ENCODE peak calls at places on chromosomes 12 and 14, in nine cellular contexts. S is activated naive CD4-positive, alpha-beta T cell treated with Interleukin-2 at 50 U/mL for 16 hours; H is GM03348; X is amniotic stem cell; F is stimulated activated CD8-positive, alpha-beta memory T cell treated with anti-CD3 and anti-CD28 coated beads, Interleukin-15, amount 100 ng/mL, for 24 hours; A is stimulated activated CD4-positive, alpha-beta T cell treated with anti-CD3 and anti-CD28 coated beads, TNF-alpha, amount 100 ng/mL, for 1 hour; U is RKO; Q is left ventricle myocardium superior; I is cardiac muscle cell. P is an unnamed sample.

GRCh38 chr14:39055786-39056474 is 47.1 kb downstream of the SEC23A start:
- DNase-seq in S (no peak), A (no peak), X (no peak), Q (no peak), F (no peak), U (no peak), H (no peak), I (peak; percentile 2), P (no peak)

GRCh38 chr12:124497658-124498057 is 69.8 kb downstream of the NCOR2 start:
- DNase-seq in Q (peak; percentile 85), X (peak; percentile 42), U (peak; percentile 31), S (no peak), A (no peak), F (no peak), H (peak; percentile 92), I (peak; percentile 26), P (no peak)

GRCh38 chr12:50181691-50182090 is 14.5 kb upstream of the CERS5 start:
- DNase-seq in S (no peak), I (no peak), A (no peak), F (no peak), H (no peak), Q (no peak), X (no peak), U (no peak), P (no peak)

GRCh38 chr12:119320678-119321077 is 13.9 kb upstream of the CCDC60 start:
- DNase-seq in X (no peak), A (no peak), F (no peak), S (no peak), H (no peak), I (no peak), U (no peak), Q (no peak), P (no peak)

GRCh38 chr12:57127710-57128518 is at the start of gene LRP1:
- DNase-seq in S (peak; percentile 77), A (peak; percentile 71), F (peak; percentile 52), I (peak; percentile 88), H (peak; percentile 94), Q (peak; percentile 92), U (peak; percentile 76), X (peak; percentile 74), P (peak; percentile 78)

GRCh38 chr14:101665478-101666078 is 95.9 kb upstream of the PPP2R5C start:
- DNase-seq in Q (no peak), X (no peak), U (peak; percentile 72), F (no peak), H (peak; percentile 40), A (no peak), S (peak; percentile 26), I (peak; percentile 39), P (peak; percentile 68)

GRCh38 chr12:52193991-52194390 is 2.2 kb upstream of the KRT80 start:
- DNase-seq in U (no peak), S (no peak), X (no peak), F (no peak), Q (no peak), I (peak; percentile 85), A (no peak), H (no peak), P (no peak)

GRCh38 chr12:96193725-96194571 is at the start of gene ELK3:
- DNase-seq in A (peak; percentile 40), F (peak; percentile 23), X (peak; percentile 7), I (peak; percentile 76), H (peak; percentile 91), S (peak; percentile 60), U (peak; percentile 76), Q (peak; percentile 81), P (peak; percentile 57)

GRCh38 chr14:20680843-20681347 is 3.5 kb upstream of the RNASE4 start:
- DNase-seq in F (no peak), A (no peak), S (no peak), I (no peak), H (peak; percentile 60), Q (no peak), U (no peak), X (no peak), P (no peak)

GRCh38 chr14:105880616-105881015 is 354.2 kb downstream of the TMEM121 start:
- DNase-seq in U (no peak), F (no peak), Q (peak; percentile 10), H (no peak), I (no peak), X (no peak), S (no peak), A (no peak), P (no peak)

GRCh38 chr12:71942259-71942658 is 3.6 kb downstream of the TPH2 start:
- DNase-seq in H (no peak), S (no peak), I (no peak), F (no peak), A (no peak), X (no peak), Q (no peak), U (no peak), P (no peak)

GRCh38 chr14:69270795-69271708 is 11.1 kb downstream of the GALNT16 start:
- DNase-seq in I (no peak), X (no peak), U (peak; percentile 24), F (no peak), A (no peak), H (no peak), S (no peak), Q (peak; percentile 69), P (no peak)

GRCh38 chr14:67438969-67439368 is 27.0 kb upstream of the PLEK2 start:
- DNase-seq in X (no peak), S (no peak), A (no peak), U (no peak), I (no peak), H (no peak), F (no peak), Q (no peak), P (no peak)

GRCh38 chr12:14961466-14962155 is at the start of gene ARHGDIB:
- DNase-seq in A (peak; percentile 56), X (no peak), F (no peak), H (no peak), I (no peak), U (no peak), Q (peak; percentile 47), S (peak; percentile 70), P (no peak)

GRCh38 chr12:130966443-130967030 is 12.8 kb downstream of the ADGRD1 start:
- DNase-seq in U (no peak), F (no peak), S (no peak), I (no peak), H (no peak), Q (no peak), X (no peak), A (no peak), P (no peak)

GRCh38 chr14:76644875-76645518 is 116.3 kb upstream of the VASH1 start:
- DNase-seq in I (peak; percentile 68), U (peak; percentile 40), X (no peak), Q (no peak), A (no peak), H (peak; percentile 63), F (no peak), S (no peak), P (peak; percentile 55)